ENCODE peak calls at places on chromosomes 6 and 20, in eight cellular contexts. V is HCT116, K is HepG2, L is GM23338, U is K562, X is upper lobe of left lung, J is Panc1, S is GM12878. F is an unnamed sample. For H3K4me1, the result is how much of the 10 kb centered on the place peaks cover.

GRCh38 chr6:5865492-5866031 is 141.2 kb downstream of the NRN1 start:
- ATAC-seq in L (no peak), S (no peak), X (no peak), J (no peak), K (no peak), V (no peak), U (no peak), F (no peak)

GRCh38 chr6:146358341-146359046 is 185.1 kb upstream of the RAB32 start:
- ATAC-seq in L (no peak), K (no peak), V (no peak), X (no peak), J (no peak), U (no peak), S (peak), F (no peak)

GRCh38 chr6:134097114-134097707 is 44.8 kb upstream of the SLC2A12 start:
- ATAC-seq in V (peak), L (peak), U (peak), J (peak), X (no peak), S (peak), K (peak), F (no peak)

GRCh38 chr20:40714916-40715315 is 25.9 kb upstream of the MAFB start:
- ATAC-seq in S (no peak), V (no peak), X (no peak), U (no peak), J (no peak), L (no peak), K (no peak), F (no peak)

GRCh38 chr20:23106271-23106851 is 20.2 kb upstream of the CD93 start:
- ATAC-seq in S (no peak), V (peak), J (no peak), U (peak), L (peak), X (peak), K (peak), F (peak)

GRCh38 chr6:124963416-124964083 is 1.3 kb downstream of the RNF217 start:
- ATAC-seq in S (no peak), K (no peak), U (peak), X (no peak), L (no peak), V (no peak), J (peak), F (no peak)

GRCh38 chr6:43256670-43257664 is 13.7 kb downstream of the TTBK1 start:
- ATAC-seq in V (no peak), L (no peak), J (peak), U (no peak), X (no peak), K (no peak), S (peak), F (no peak)

GRCh38 chr6:170505306-170505705 is 47.8 kb downstream of the PSMB1 start:
- ATAC-seq in L (no peak), V (no peak), J (no peak), S (no peak), U (no peak), X (no peak), K (no peak), F (no peak)

GRCh38 chr6:56243518-56244070 is 3.8 kb downstream of the COL21A1 start:
- ATAC-seq in K (no peak), J (no peak), U (no peak), L (no peak), X (no peak), S (peak), V (no peak), F (no peak)

GRCh38 chr20:45817652-45818194 is 5.3 kb downstream of the UBE2C start:
- ATAC-seq in S (no peak), J (peak), X (peak), U (no peak), L (no peak), V (no peak), K (no peak), F (peak)

GRCh38 chr20:20297752-20298151 is 70.2 kb upstream of the INSM1 start:
- ATAC-seq in X (no peak), U (no peak), K (no peak), S (no peak), V (no peak), J (no peak), L (no peak), F (no peak)

GRCh38 chr20:9301129-9302072 is 213.0 kb upstream of the LAMP5 start:
- ATAC-seq in L (no peak), X (no peak), J (no peak), U (no peak), S (no peak), K (peak), V (no peak), F (no peak)

GRCh38 chr6:53741417-53741816 is 53.4 kb upstream of the LRRC1 start:
- ATAC-seq in U (no peak), V (no peak), X (no peak), L (peak), S (no peak), K (peak), J (no peak), F (no peak)

GRCh38 chr6:126170875-126171489 is 168.9 kb upstream of the CENPW start:
- ATAC-seq in U (peak), V (peak), S (peak), X (no peak), L (peak), J (no peak), K (peak), F (no peak)

GRCh38 chr6:137494281-137494966 is at the start of gene OLIG3:
- ATAC-seq in S (no peak), U (no peak), X (no peak), L (peak), J (no peak), V (no peak), K (no peak), F (no peak)

GRCh38 chr6:17267586-17267985 is 13.6 kb upstream of the RBM24 start:
- ATAC-seq in L (no peak), U (peak), K (no peak), V (no peak), X (no peak), J (no peak), S (no peak), F (no peak)

GRCh38 chr20:2139250-2139649 is 37.6 kb downstream of the STK35 start:
- ATAC-seq in U (no peak), J (no peak), K (no peak), L (no peak), S (no peak), X (no peak), V (no peak), F (no peak)
- H3K4me1 ChIP-seq in U (under half), J (under half), K (under half), L (under half), S (under half), X (under half), V (under half), F (under half)

GRCh38 chr6:13191461-13191860 is 136.9 kb downstream of the TBC1D7 start:
- ATAC-seq in L (peak), U (no peak), X (no peak), S (no peak), V (no peak), K (no peak), J (no peak), F (no peak)

GRCh38 chr6:13190391-13190790 is 137.9 kb downstream of the TBC1D7 start:
- ATAC-seq in J (no peak), V (no peak), S (no peak), U (no peak), L (no peak), K (no peak), X (no peak), F (no peak)

GRCh38 chr6:13195826-13196225 is 132.5 kb downstream of the TBC1D7 start:
- ATAC-seq in V (no peak), X (no peak), J (no peak), S (no peak), U (no peak), L (no peak), K (no peak), F (no peak)

GRCh38 chr6:13189710-13190109 is 138.6 kb downstream of the TBC1D7 start:
- ATAC-seq in X (no peak), V (no peak), U (no peak), K (peak), J (no peak), L (no peak), S (no peak), F (no peak)

GRCh38 chr6:13194852-13195251 is 133.5 kb downstream of the TBC1D7 start:
- ATAC-seq in K (peak), J (no peak), X (no peak), L (peak), S (peak), U (peak), V (peak), F (no peak)
- TF ChIP-seq POLR2AphosphoS5 in K (no peak), J (no peak), X (no peak), L (no peak), S (no peak), U (no peak), V (no peak), F (no peak)

DNA sequence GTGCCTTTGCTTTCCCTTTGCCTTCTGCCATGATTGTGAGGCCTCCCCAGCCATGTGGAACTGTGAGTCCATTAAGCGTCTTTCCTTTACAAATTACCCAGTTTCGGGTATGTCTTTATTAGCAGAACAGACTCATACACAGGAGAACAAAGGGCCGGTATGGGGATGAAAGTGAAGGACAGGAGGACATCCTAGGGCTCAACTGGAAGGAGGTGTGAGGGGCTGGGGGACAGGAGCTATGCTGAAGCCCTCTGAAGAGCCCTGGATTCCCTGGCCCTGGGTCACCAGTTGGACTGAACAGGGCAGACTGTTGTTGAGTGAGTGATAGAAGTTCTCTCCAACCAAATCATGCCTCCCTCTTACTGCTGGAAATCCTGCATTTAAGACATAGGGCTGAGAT is 105.8 kb downstream of the SCML4 start:
- ATAC-seq in L (no peak), J (no peak), S (no peak), X (no peak), V (no peak), K (no peak), U (no peak), F (no peak)
- H3K4me1 ChIP-seq in L (under half), J (under half), S (under half), X (under half), V (under half), K (under half), U (under half), F (under half)

DNA sequence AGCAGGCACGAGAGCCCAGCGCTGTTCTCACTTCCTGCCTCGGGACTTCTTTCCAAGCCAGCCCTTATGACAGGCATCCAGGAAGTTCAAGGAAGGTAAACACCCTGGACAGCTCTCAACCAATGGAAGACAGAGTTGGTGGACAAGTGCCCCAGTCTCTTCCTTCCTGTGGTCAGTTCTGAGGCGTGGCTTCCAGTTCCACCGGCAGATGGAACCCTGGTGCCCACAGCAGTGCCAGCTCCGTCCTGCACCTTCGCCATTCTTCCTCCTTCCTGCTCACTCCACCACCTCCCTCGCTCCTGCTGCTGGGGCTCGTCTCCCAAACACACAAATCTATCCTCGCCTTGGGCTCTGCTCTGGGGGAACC is 162.8 kb downstream of the GRM4 start:
- ATAC-seq in X (peak), J (peak), S (no peak), L (peak), V (peak), K (peak), U (peak), F (peak)
- TF ChIP-seq POLR2AphosphoS5 in X (no peak), J (no peak), S (no peak), L (no peak), V (peak), K (no peak), U (no peak), F (no peak)

DNA sequence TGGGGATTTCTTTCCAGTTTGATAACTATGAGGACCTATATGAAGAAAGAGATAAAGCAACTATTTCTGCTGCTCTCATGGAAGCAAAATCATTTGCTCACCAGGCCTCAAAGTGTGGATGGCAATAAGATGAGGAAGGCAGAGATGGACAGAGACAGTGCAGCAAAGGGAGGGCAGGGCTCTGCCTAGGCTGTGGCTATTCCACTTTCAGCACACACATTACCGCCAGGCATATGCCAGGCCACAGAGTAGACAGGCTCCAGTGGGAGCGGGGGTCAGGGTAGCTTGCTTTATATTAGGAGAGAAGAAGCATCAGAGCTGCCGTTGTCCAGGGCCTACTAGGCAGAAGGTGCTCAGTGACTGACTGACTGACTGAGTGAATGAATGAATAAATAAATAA is 40.9 kb downstream of the BCL2L1 start:
- ATAC-seq in S (no peak), J (no peak), U (no peak), K (peak), X (no peak), L (no peak), V (no peak), F (no peak)
- H3K4me1 ChIP-seq in S (under half), J (half or more), U (half or more), K (half or more), X (half or more), L (under half), V (half or more), F (half or more)

DNA sequence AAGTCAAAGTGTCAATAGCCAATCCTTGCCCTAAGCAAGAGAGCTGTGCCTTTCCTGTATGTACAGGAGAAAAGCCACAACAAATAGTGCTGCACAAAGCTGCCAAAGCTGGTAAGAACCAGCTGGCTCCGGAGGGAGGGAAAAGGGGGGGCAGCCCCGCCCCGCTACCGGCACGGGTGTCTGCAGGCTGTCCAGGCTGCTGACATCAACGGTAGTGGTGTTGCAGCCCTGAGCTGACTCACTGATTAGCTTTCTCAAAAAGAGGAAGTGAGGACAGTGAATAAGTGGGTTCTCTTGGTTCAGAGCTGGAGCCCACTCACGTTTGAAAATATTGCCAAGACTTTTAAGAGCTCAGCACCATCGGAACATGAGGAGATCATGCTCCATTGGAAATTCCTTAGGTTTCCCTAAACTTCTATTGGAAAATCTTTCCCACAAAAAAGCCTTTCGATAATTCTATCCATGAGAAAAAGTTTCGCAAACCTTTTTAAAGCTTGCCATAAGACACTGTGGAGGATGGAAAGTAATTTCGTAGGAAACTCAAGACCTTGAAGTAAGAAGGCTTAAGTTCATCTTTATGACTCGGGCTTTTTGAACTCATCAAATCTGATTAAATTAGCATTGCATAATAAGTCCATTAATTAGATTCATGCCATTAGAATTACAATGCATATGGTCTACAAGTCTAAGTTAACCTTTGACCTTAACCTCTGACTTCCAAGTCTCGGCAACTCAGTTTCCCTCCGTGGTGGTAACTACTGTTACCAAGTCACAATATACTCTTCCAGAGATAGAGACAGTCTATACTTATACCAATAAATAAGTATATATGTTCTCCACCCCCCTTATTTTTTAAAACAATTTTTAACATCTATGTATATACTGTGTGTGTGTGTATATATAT is 67.0 kb downstream of the TNFRSF21 start:
- ATAC-seq in U (peak), K (no peak), V (peak), S (peak), J (peak), L (peak), X (peak), F (peak)
- TF ChIP-seq POLR2AphosphoS5 in U (no peak), K (no peak), V (peak), S (no peak), J (no peak), L (no peak), X (peak), F (peak)